ENCODE peak calls at places on chromosomes 16 and 17, in four cellular contexts. K, V, L and O are unnamed samples.

GRCh38 chr16:54590836-54591235 is 304.2 kb upstream of the IRX3 start:
- DNase-seq in K (no peak), V (no peak), L (no peak), O (no peak)

GRCh38 chr17:21551081-21551881 is 141.0 kb upstream of the KCNJ18 start:
- DNase-seq in K (peak), V (no peak), L (no peak), O (peak)

GRCh38 chr16:51012396-51012795 is 138.7 kb downstream of the SALL1 start:
- DNase-seq in K (peak), V (no peak), L (no peak), O (no peak)

GRCh38 chr16:70750893-70751467 is 50.0 kb downstream of the VAC14 start:
- DNase-seq in K (no peak), V (no peak), L (no peak), O (peak)

GRCh38 chr17:82893779-82894178 is 54.0 kb upstream of the ZNF750 start:
- DNase-seq in K (no peak), V (no peak), L (no peak), O (peak)

GRCh38 chr17:77677210-77677609 is 281.3 kb upstream of the TNRC6C start:
- DNase-seq in K (no peak), V (no peak), L (no peak), O (no peak)

GRCh38 chr17:69325518-69326301 is 1.2 kb downstream of the ABCA5 start:
- DNase-seq in K (no peak), V (no peak), L (no peak), O (no peak)

GRCh38 chr16:48292452-48292851 is 45.1 kb upstream of the ABCC11 start:
- DNase-seq in K (no peak), V (no peak), L (no peak), O (no peak)

GRCh38 chr16:79839851-79840321 is 239.3 kb upstream of the MAF start:
- DNase-seq in K (no peak), V (no peak), L (no peak), O (no peak)

GRCh38 chr16:64278196-64278595 is 843.7 kb downstream of the CDH11 start:
- DNase-seq in K (no peak), V (no peak), L (no peak), O (peak)

GRCh38 chr16:25023541-25023940 is 8.4 kb upstream of the ARHGAP17 start:
- DNase-seq in K (no peak), V (no peak), L (no peak), O (no peak)

DNA sequence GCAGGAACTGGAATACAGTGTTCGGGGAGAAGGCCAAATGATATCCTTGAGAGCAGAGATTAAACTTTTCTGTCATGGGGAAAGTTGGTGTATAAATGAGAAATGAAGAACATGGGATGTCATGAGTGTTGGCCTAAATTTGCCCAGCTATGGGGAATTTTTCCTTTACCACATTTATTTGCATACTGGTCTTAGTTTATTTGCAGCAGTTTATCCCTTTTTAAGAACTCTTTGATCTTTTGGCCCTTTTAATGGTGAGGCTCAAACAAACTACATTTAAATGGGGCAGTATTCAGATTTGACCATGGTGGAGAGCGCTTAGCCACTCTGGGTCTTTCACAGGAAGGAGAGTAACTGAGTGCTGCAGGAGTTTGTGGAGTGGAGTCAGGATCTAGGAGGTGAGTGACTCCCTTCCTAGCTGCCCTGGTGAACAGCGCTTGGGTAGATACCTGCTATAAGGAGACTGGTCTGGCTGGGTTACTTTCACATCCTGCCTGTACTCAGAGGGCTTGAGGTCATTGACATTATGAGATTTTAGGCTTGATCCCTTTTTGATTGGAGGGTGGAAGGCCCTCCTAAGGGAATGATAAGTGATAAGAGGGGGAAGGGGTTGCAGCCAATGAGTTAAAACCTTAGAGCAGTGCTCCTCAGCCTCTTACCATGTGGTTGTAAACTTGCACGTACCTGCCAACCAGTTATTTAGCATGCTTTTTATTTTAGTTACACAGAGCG is 10.7 kb downstream of the PYCARD start:
- DNase-seq in K (no peak), V (no peak), L (no peak), O (no peak)
- H3K56ac ChIP-seq in K (no peak), V (no peak), L (no peak), O (no peak)

GRCh38 chr17:72656114-72656763 is 436.2 kb downstream of the SLC39A11 start:
- DNase-seq in K (no peak), V (no peak), L (no peak), O (no peak)
- H3K56ac ChIP-seq in K (no peak), V (no peak), L (no peak), O (no peak)

DNA sequence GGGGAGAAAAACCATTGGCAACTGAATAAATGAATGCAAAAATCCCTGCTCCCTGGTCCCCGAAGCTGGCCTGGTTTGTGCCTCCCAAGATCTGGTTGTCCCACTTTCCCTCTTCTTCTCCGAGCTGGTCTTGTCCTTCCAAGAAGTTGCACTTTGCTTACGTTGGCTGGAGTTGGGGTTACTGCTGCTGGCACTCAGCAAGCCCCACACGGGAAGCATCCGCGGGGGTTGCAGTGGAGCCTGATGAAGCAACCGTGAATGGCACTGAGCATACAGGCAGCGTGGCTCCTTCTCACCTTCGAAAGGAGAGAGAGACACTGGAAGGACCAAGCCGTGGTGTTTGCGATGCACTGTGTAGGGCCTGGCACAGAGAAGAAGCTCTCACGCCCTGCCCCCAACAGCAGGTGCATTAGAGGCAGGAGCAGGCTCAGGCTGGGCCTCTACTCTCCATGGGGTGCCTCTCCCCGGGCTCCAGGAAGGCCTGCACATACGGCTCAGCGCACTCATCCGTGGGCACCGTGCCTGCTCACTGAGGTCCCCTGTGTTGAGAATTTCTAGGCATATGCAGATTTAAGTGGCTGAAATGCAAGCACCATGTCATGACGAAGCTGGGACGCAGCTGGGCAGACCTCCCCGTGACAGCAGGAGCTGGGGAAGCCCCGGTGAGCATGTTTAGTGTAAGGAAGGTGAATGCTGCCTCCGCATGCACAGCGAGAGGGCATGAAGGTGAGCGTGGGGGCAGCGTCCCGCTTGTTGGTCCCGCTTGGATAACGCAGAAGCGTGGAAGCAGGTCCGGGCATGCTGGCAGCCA is 12.1 kb downstream of the CA5A start:
- DNase-seq in K (no peak), V (no peak), L (no peak), O (no peak)
- H3K56ac ChIP-seq in K (no peak), V (no peak), L (no peak), O (no peak)

GRCh38 chr17:61282377-61282776 is 117.3 kb upstream of the TBX2 start:
- DNase-seq in K (no peak), V (no peak), L (no peak), O (no peak)
- H3K56ac ChIP-seq in K (no peak), V (no peak), L (no peak), O (no peak)

GRCh38 chr16:23701045-23701444 is 12.0 kb downstream of the ERN2 start:
- DNase-seq in K (no peak), V (no peak), L (no peak), O (no peak)

GRCh38 chr16:23695756-23696155 is 17.1 kb downstream of the PLK1 start:
- DNase-seq in K (no peak), V (no peak), L (no peak), O (no peak)

GRCh38 chr16:23700509-23700908 is 12.5 kb downstream of the ERN2 start:
- DNase-seq in K (peak), V (no peak), L (peak), O (no peak)

GRCh38 chr16:23700093-23700492 is 12.9 kb downstream of the ERN2 start:
- DNase-seq in K (no peak), V (no peak), L (no peak), O (no peak)

GRCh38 chr16:23699100-23699499 is 13.9 kb downstream of the ERN2 start:
- DNase-seq in K (no peak), V (no peak), L (no peak), O (no peak)
- H3K56ac ChIP-seq in K (no peak), V (no peak), L (no peak), O (no peak)

DNA sequence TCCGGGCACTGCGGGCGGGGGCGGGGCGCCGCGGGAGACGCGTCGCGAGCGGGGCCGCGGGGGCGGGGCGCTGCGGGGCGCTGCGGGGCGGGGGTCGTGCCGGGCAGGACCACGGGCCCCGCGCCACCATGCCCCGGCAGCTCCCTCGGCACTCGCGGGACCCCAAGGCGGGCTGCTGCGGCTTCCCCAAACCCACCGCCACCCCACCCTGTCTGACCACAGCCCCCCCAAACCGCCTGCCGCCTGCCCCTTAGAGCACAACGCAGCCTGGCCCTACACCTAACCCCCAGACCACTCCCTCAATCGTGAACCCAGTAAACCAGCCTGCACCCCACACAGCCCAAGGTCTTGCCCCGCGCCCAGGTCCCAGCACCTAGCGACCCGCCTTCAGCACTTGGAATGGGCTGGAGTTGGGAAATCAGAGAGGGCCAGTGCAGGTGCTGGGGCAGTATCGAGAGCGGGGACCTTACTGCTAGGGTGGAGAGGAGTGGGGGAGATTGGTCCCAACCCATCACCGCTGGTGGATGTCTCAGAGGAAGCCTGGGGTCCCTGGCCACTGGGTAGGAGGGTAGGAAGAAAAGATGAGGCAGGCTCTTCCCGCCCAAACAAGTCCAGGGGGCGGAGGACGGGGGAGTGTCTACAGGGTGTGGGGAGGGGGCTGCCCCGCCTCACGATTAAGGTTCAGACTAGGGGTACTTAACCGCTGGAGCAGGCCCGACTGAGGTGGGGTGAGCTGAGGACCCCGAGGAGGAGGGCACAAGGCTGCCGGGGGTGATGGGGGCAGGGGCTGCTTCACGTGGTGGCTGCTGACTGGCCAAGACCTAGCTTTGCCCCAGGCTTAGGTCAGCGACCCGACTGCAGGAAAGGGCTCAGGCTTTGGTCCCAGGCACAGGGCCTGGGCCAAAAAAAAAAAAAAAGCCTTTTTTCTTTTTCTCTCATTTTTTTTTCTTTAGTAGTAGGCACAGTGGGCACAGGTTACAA is 539 bp upstream of the VAMP2 start:
- DNase-seq in K (peak), V (peak), L (peak), O (no peak)
- H3K56ac ChIP-seq in K (peak), V (peak), L (no peak), O (peak)